ENCODE peak calls at places on chromosomes 3 and 15, in six cellular contexts. Y is mesendoderm; J is neural progenitor cell; T is nephron progenitor cell; N is LoVo; M is naive thymus-derived CD8-positive, alpha-beta T cell. F is an unnamed sample.
A peak's percentile ranks its signal among the peaks of the same experiment; 100 is the strongest.

GRCh38 chr15:31435256-31435781 is 108.7 kb downstream of the KLF13 start:
- DNase-seq in Y (peak; percentile 95), J (peak; percentile 73), T (peak; percentile 66), N (peak; percentile 59), M (peak; percentile 91), F (peak; percentile 41)

GRCh38 chr15:98899266-98900021 is 108.1 kb downstream of the PGPEP1L start:
- DNase-seq in Y (peak; percentile 39), J (peak; percentile 21), T (no peak), N (no peak), M (no peak), F (peak; percentile 96)

GRCh38 chr3:72957303-72957702 is 39.3 kb upstream of the PPP4R2 start:
- DNase-seq in Y (no peak), J (peak; percentile 81), T (peak; percentile 7), N (no peak), M (no peak), F (no peak)

GRCh38 chr3:191792580-191792979 is 331.6 kb downstream of the PYDC2 start:
- DNase-seq in Y (no peak), J (no peak), T (no peak), N (no peak), M (no peak), F (no peak)

GRCh38 chr3:196202516-196202970 is 8.7 kb downstream of the ZDHHC19 start:
- DNase-seq in Y (no peak), J (no peak), T (no peak), N (no peak), M (no peak), F (no peak)

GRCh38 chr3:122273498-122273897 is 51.5 kb upstream of the CSTA start:
- DNase-seq in Y (no peak), J (no peak), T (no peak), N (no peak), M (peak; percentile 18), F (no peak)

GRCh38 chr3:114089675-114090074 is 33.1 kb downstream of the QTRT2 start:
- DNase-seq in Y (no peak), J (no peak), T (no peak), N (no peak), M (no peak), F (no peak)

GRCh38 chr3:177932750-177933660 is 603.2 kb upstream of the KCNMB2 start:
- DNase-seq in Y (no peak), J (no peak), T (no peak), N (no peak), M (no peak), F (no peak)

GRCh38 chr15:77020348-77021087 is 25.6 kb downstream of the PSTPIP1 start:
- DNase-seq in Y (no peak), J (no peak), T (no peak), N (no peak), M (no peak), F (no peak)

GRCh38 chr3:145719118-145719517 is 441.9 kb downstream of the PLOD2 start:
- DNase-seq in Y (peak; percentile 11), J (peak; percentile 48), T (no peak), N (no peak), M (no peak), F (no peak)

GRCh38 chr3:11661052-11661656 is 17.4 kb upstream of the VGLL4 start:
- DNase-seq in Y (no peak), J (no peak), T (no peak), N (no peak), M (no peak), F (no peak)

GRCh38 chr3:108486910-108487309 is 23.5 kb downstream of the MYH15 start:
- DNase-seq in Y (no peak), J (no peak), T (peak; percentile 32), N (no peak), M (no peak), F (no peak)

GRCh38 chr3:129317014-129317771 is 38.5 kb downstream of the HMCES start:
- DNase-seq in Y (no peak), J (no peak), T (no peak), N (no peak), M (no peak), F (no peak)

GRCh38 chr3:42831321-42831713 is 22.1 kb downstream of the ACKR2 start:
- DNase-seq in Y (peak; percentile 86), J (peak; percentile 86), T (peak; percentile 84), N (peak; percentile 43), M (peak; percentile 71), F (peak; percentile 54)

GRCh38 chr3:25582242-25582641 is 82.5 kb downstream of the TOP2B start:
- DNase-seq in Y (peak; percentile 54), J (no peak), T (no peak), N (peak; percentile 5), M (no peak), F (peak; percentile 87)

GRCh38 chr3:13767896-13768295 is 112.0 kb downstream of the WNT7A start:
- DNase-seq in Y (no peak), J (no peak), T (peak; percentile 40), N (no peak), M (no peak), F (no peak)

GRCh38 chr3:185317674-185318073 is 45.3 kb upstream of the MAP3K13 start:
- DNase-seq in Y (no peak), J (no peak), T (no peak), N (no peak), M (no peak), F (no peak)

GRCh38 chr3:36944012-36944640 is 728 bp downstream of the TRANK1 start:
- DNase-seq in Y (peak; percentile 81), J (peak; percentile 76), T (peak; percentile 67), N (no peak), M (peak; percentile 41), F (no peak)

GRCh38 chr15:55514414-55514850 is 6.4 kb upstream of the DNAAF4 start:
- DNase-seq in Y (no peak), J (no peak), T (no peak), N (no peak), M (no peak), F (no peak)

GRCh38 chr3:65685621-65686020 is 353.1 kb downstream of the MAGI1 start:
- DNase-seq in Y (no peak), J (no peak), T (no peak), N (no peak), M (no peak), F (no peak)

GRCh38 chr3:183295211-183295610 is 42.2 kb downstream of the B3GNT5 start:
- DNase-seq in Y (no peak), J (no peak), T (no peak), N (peak; percentile 20), M (no peak), F (no peak)

GRCh38 chr3:64033033-64033432 is 9.7 kb upstream of the PSMD6 start:
- DNase-seq in Y (no peak), J (no peak), T (no peak), N (no peak), M (no peak), F (no peak)

GRCh38 chr15:63223463-63223862 is 34.1 kb downstream of the RAB8B start:
- DNase-seq in Y (no peak), J (no peak), T (no peak), N (no peak), M (no peak), F (no peak)

GRCh38 chr15:70348581-70349344 is 251.0 kb upstream of the TLE3 start:
- DNase-seq in Y (no peak), J (no peak), T (no peak), N (no peak), M (no peak), F (no peak)

GRCh38 chr3:16600771-16601538 is 4.3 kb downstream of the DAZL start:
- DNase-seq in Y (peak; percentile 73), J (peak; percentile 90), T (peak; percentile 83), N (peak; percentile 78), M (peak; percentile 76), F (peak; percentile 66)

GRCh38 chr15:38886315-38887163 is 321.9 kb upstream of the RASGRP1 start:
- DNase-seq in Y (no peak), J (no peak), T (no peak), N (peak; percentile 30), M (no peak), F (peak; percentile 59)

GRCh38 chr3:97815149-97815917 is 6.5 kb upstream of the CRYBG3 start:
- DNase-seq in Y (no peak), J (no peak), T (no peak), N (no peak), M (no peak), F (no peak)

GRCh38 chr3:122247825-122248185 is 64.3 kb downstream of the CASR start:
- DNase-seq in Y (no peak), J (no peak), T (no peak), N (no peak), M (no peak), F (no peak)

GRCh38 chr3:51982838-51983577 is at the start of gene ACY1:
- DNase-seq in Y (peak; percentile 94), J (peak; percentile 96), T (peak; percentile 87), N (peak; percentile 85), M (peak; percentile 69), F (peak; percentile 61)

GRCh38 chr15:45704329-45705249 is 69.8 kb downstream of the SQOR start:
- DNase-seq in Y (peak; percentile 84), J (peak; percentile 85), T (peak; percentile 64), N (no peak), M (peak; percentile 7), F (no peak)

GRCh38 chr3:74273091-74273490 is 341.4 kb downstream of the CNTN3 start:
- DNase-seq in Y (no peak), J (no peak), T (no peak), N (no peak), M (no peak), F (no peak)

GRCh38 chr3:13494463-13495350 is 14.6 kb downstream of the HDAC11 start:
- DNase-seq in Y (peak; percentile 48), J (peak; percentile 60), T (peak; percentile 51), N (no peak), M (no peak), F (peak; percentile 17)

GRCh38 chr15:41928100-41928499 is 34.2 kb upstream of the SPTBN5 start:
- DNase-seq in Y (no peak), J (no peak), T (no peak), N (peak; percentile 54), M (no peak), F (peak; percentile 44)

GRCh38 chr3:111864821-111865656 is 6.0 kb downstream of the PHLDB2 start:
- DNase-seq in Y (peak; percentile 52), J (no peak), T (no peak), N (no peak), M (no peak), F (peak; percentile 17)

GRCh38 chr3:178474526-178474925 is 61.7 kb upstream of the KCNMB2 start:
- DNase-seq in Y (no peak), J (no peak), T (no peak), N (no peak), M (no peak), F (no peak)

GRCh38 chr3:42071720-42072582 is 19.2 kb upstream of the TRAK1 start:
- DNase-seq in Y (peak; percentile 92), J (peak; percentile 44), T (no peak), N (peak; percentile 56), M (no peak), F (peak; percentile 6)

GRCh38 chr3:178711753-178712152 is 175.5 kb downstream of the KCNMB2 start:
- DNase-seq in Y (no peak), J (no peak), T (no peak), N (no peak), M (no peak), F (no peak)

GRCh38 chr15:70892002-70892911 is at the start of the genes LRRC49 and THAP10:
- DNase-seq in Y (peak; percentile 95), J (peak; percentile 94), T (peak; percentile 80), N (peak; percentile 95), M (peak; percentile 8), F (peak; percentile 78)

GRCh38 chr3:49747792-49748480 is 24.2 kb upstream of the GMPPB start:
- DNase-seq in Y (no peak), J (no peak), T (no peak), N (no peak), M (no peak), F (no peak)